ENCODE peak calls at places on chromosomes 13 and 19, in ten cellular contexts. C is cardiac fibroblast, S is activated T-cell treated with anti-CD3 and anti-CD28 coated beads for 1 hour, N is M059J, P is ACHN, X is COR-L47, M is sigmoid colon, L is fibroblast of pulmonary artery, Z is sciatic nerve, J is AG09319. R is an unnamed sample.

GRCh38 chr19:39941151-39941550 is 6.7 kb upstream of the FCGBP start:
- DNase-seq in J (no peak), P (no peak), Z (no peak), X (no peak), L (no peak), N (no peak), C (no peak), S (no peak), M (no peak), R (no peak)

GRCh38 chr13:97179501-97179900 is 42.6 kb upstream of the MBNL2 start:
- DNase-seq in X (no peak), Z (no peak), P (no peak), S (no peak), J (no peak), C (no peak), N (no peak), L (no peak), M (no peak), R (no peak)

GRCh38 chr13:109743706-109744453 is 42.5 kb downstream of the IRS2 start:
- DNase-seq in L (peak; percentile 78), X (peak; percentile 14), C (peak; percentile 74), P (peak; percentile 55), N (peak; percentile 67), S (no peak), J (no peak), M (no peak), Z (no peak), R (no peak)

GRCh38 chr19:46355234-46355990 is 8.5 kb downstream of the PPP5C start:
- DNase-seq in Z (peak; percentile 47), C (no peak), S (no peak), X (no peak), N (no peak), L (no peak), M (peak; percentile 51), J (no peak), P (no peak), R (no peak)

GRCh38 chr19:2613507-2614295 is 88.8 kb downstream of the GNG7 start:
- DNase-seq in P (peak; percentile 30), X (no peak), S (peak; percentile 54), M (peak; percentile 73), C (peak; percentile 55), L (peak; percentile 51), Z (no peak), N (peak; percentile 28), J (no peak), R (peak; percentile 41)

GRCh38 chr13:99043700-99044300 is 65.9 kb upstream of the DOCK9 start:
- DNase-seq in M (no peak), Z (no peak), C (no peak), P (no peak), N (peak; percentile 88), S (no peak), L (no peak), J (no peak), X (no peak), R (no peak)

GRCh38 chr19:41785653-41786052 is 10.7 kb upstream of the CEACAM3 start:
- DNase-seq in N (peak; percentile 63), M (no peak), C (peak; percentile 77), X (peak; percentile 65), S (peak; percentile 61), P (peak; percentile 55), J (peak; percentile 10), Z (peak; percentile 61), L (peak; percentile 78), R (peak; percentile 55)

GRCh38 chr13:46555722-46556121 is 2.8 kb downstream of the LRCH1 start:
- DNase-seq in N (no peak), L (no peak), P (no peak), X (no peak), Z (no peak), J (no peak), C (no peak), S (no peak), M (no peak), R (no peak)

GRCh38 chr13:112705286-112705685 is 15.4 kb downstream of the ATP11A start:
- DNase-seq in J (no peak), P (no peak), M (peak; percentile 48), N (no peak), C (no peak), L (no peak), S (no peak), X (no peak), Z (peak; percentile 35), R (no peak)

GRCh38 chr13:40026741-40027140 is 371.3 kb downstream of the COG6 start:
- DNase-seq in Z (no peak), X (no peak), N (no peak), L (no peak), S (no peak), M (no peak), P (no peak), C (no peak), J (no peak), R (no peak)

GRCh38 chr19:29501816-29502580 is 23.8 kb upstream of the VSTM2B start:
- DNase-seq in X (no peak), M (peak; percentile 48), J (no peak), N (no peak), C (no peak), P (no peak), Z (no peak), L (no peak), S (no peak), R (no peak)

GRCh38 chr13:39038569-39038898 is 278 bp downstream of the NHLRC3 start:
- DNase-seq in X (no peak), Z (no peak), M (no peak), N (peak; percentile 40), J (no peak), P (peak; percentile 27), C (no peak), S (peak; percentile 34), L (no peak), R (peak; percentile 30)

GRCh38 chr13:36998624-36999041 is 507 bp downstream of the ALG5 start:
- DNase-seq in N (no peak), P (no peak), S (peak; percentile 4), X (no peak), Z (peak; percentile 65), J (no peak), C (no peak), M (no peak), L (no peak), R (peak; percentile 1)

GRCh38 chr19:10832659-10833296 is 3.2 kb downstream of the TMED1 start:
- DNase-seq in S (no peak), J (no peak), N (no peak), Z (no peak), C (no peak), P (no peak), M (no peak), L (no peak), X (no peak), R (no peak)

GRCh38 chr19:6210091-6210490 is 69.7 kb downstream of the MLLT1 start:
- DNase-seq in X (no peak), M (peak; percentile 30), P (no peak), Z (no peak), C (no peak), N (no peak), S (no peak), J (no peak), L (no peak), R (no peak)

GRCh38 chr19:3340340-3340739 is 26.0 kb upstream of the NFIC start:
- DNase-seq in C (no peak), N (no peak), L (no peak), Z (no peak), X (no peak), M (no peak), S (no peak), P (no peak), J (no peak), R (no peak)

GRCh38 chr19:43562698-43563241 is 12.6 kb downstream of the XRCC1 start:
- DNase-seq in M (peak; percentile 91), N (peak; percentile 99), L (peak; percentile 84), Z (peak; percentile 83), S (peak; percentile 58), X (peak; percentile 84), P (peak; percentile 24), C (peak; percentile 87), J (peak; percentile 28), R (peak; percentile 62)

GRCh38 chr13:48891586-48891985 is 84.1 kb upstream of the FNDC3A start:
- DNase-seq in X (no peak), Z (no peak), N (peak; percentile 71), S (no peak), M (no peak), L (peak; percentile 65), P (no peak), C (peak; percentile 22), J (no peak), R (no peak)

GRCh38 chr13:98068511-98068910 is 74.4 kb upstream of the FARP1 start:
- DNase-seq in X (no peak), M (no peak), J (no peak), Z (no peak), S (no peak), L (no peak), N (no peak), P (peak; percentile 52), C (no peak), R (no peak)